ENCODE peak calls at places on chromosome 4, in ten cellular contexts. H is nucleus accumbens, B is GM19239, L is adipocyte, X is astrocyte of the spinal cord, T is EH, M is dermis microvascular lymphatic vessel endothelial cell, F is stromal cell of bone marrow, R is T-helper 1 cell, J is adrenal gland. G is an unnamed sample.
A peak's percentile ranks its signal among the peaks of the same experiment; 100 is the strongest.

GRCh38 chr4:24655971-24656370 is 71.6 kb upstream of the DHX15 start:
- DNase-seq in M (no peak), H (no peak), R (no peak), J (no peak), F (no peak), L (peak; percentile 13), B (no peak), X (no peak), T (no peak), G (no peak)

GRCh38 chr4:107117726-107118125 is 81.6 kb upstream of the DKK2 start:
- DNase-seq in H (no peak), J (no peak), R (no peak), F (no peak), M (no peak), B (no peak), X (no peak), L (no peak), T (no peak), G (no peak)

GRCh38 chr4:148782284-148782683 is 340.1 kb upstream of the NR3C2 start:
- DNase-seq in F (no peak), J (no peak), M (no peak), T (no peak), R (no peak), L (no peak), B (no peak), X (no peak), H (no peak), G (no peak)

GRCh38 chr4:180455226-180455625 is 1788.0 kb upstream of the TENM3 start:
- DNase-seq in T (no peak), X (no peak), H (no peak), M (no peak), J (no peak), R (no peak), L (no peak), B (no peak), F (no peak), G (no peak)

GRCh38 chr4:15149842-15150592 is 147.7 kb downstream of the CPEB2 start:
- DNase-seq in T (peak; percentile 85), B (peak; percentile 9), X (peak; percentile 86), F (peak; percentile 63), L (peak; percentile 89), H (peak; percentile 85), R (no peak), M (peak; percentile 52), J (peak; percentile 91), G (peak; percentile 90)

GRCh38 chr4:54054501-54054900 is 9.9 kb downstream of the CHIC2 start:
- DNase-seq in M (no peak), H (no peak), F (no peak), R (no peak), B (no peak), L (no peak), J (no peak), T (no peak), X (no peak), G (no peak)

GRCh38 chr4:138522366-138522765 is 280.2 kb upstream of the SLC7A11 start:
- DNase-seq in F (no peak), M (no peak), L (peak; percentile 50), J (no peak), R (no peak), H (no peak), T (peak; percentile 58), B (no peak), X (peak; percentile 25), G (no peak)

GRCh38 chr4:173506780-173507211 is 23.2 kb downstream of the HAND2 start:
- DNase-seq in R (no peak), X (no peak), H (no peak), L (no peak), J (no peak), B (no peak), F (no peak), T (no peak), M (no peak), G (no peak)

GRCh38 chr4:107519057-107519456 is 201.0 kb downstream of the PAPSS1 start:
- DNase-seq in R (no peak), B (no peak), X (peak; percentile 50), M (peak; percentile 22), T (peak; percentile 17), L (peak; percentile 84), F (peak; percentile 16), H (no peak), J (no peak), G (no peak)

GRCh38 chr4:2330119-2331042 is 68.5 kb upstream of the MXD4 start:
- DNase-seq in X (peak; percentile 90), M (peak; percentile 38), T (peak; percentile 95), F (peak; percentile 80), J (no peak), H (no peak), B (no peak), R (no peak), L (peak; percentile 92), G (no peak)

GRCh38 chr4:128859887-128860774 is 50.6 kb downstream of the JADE1 start:
- DNase-seq in R (no peak), J (no peak), H (no peak), B (no peak), M (peak; percentile 29), T (peak; percentile 65), F (peak; percentile 30), L (peak; percentile 67), X (peak; percentile 75), G (no peak)

GRCh38 chr4:84681488-84682274 is 98.8 kb downstream of the CDS1 start:
- DNase-seq in R (peak; percentile 8), J (no peak), M (no peak), B (no peak), L (peak; percentile 75), H (no peak), F (no peak), T (peak; percentile 87), X (peak; percentile 82), G (no peak)

GRCh38 chr4:5051692-5052423 is 578 bp downstream of the STK32B start:
- DNase-seq in H (no peak), L (peak; percentile 70), X (no peak), R (no peak), J (no peak), M (no peak), T (peak; percentile 56), F (no peak), B (no peak), G (no peak)

GRCh38 chr4:8664031-8664805 is 71.7 kb downstream of the CPZ start:
- DNase-seq in R (no peak), T (no peak), M (no peak), X (no peak), F (no peak), J (no peak), H (no peak), B (no peak), L (no peak), G (no peak)

GRCh38 chr4:99361268-99361922 is 8.8 kb upstream of the ADH1C start:
- DNase-seq in R (no peak), T (no peak), L (peak; percentile 45), M (no peak), B (no peak), J (no peak), H (no peak), X (no peak), F (no peak), G (no peak)

GRCh38 chr4:89737888-89738287 is 99.1 kb downstream of the SNCA start:
- DNase-seq in F (peak; percentile 58), L (peak; percentile 77), M (peak; percentile 37), X (peak; percentile 71), T (peak; percentile 71), J (no peak), B (no peak), H (no peak), R (no peak), G (no peak)

GRCh38 chr4:61068745-61069144 is 131.4 kb upstream of the ADGRL3 start:
- DNase-seq in T (peak; percentile 6), M (no peak), J (no peak), B (no peak), R (no peak), L (peak; percentile 60), F (no peak), X (peak; percentile 46), H (no peak), G (no peak)

G was measured in occipital lobe.